ENCODE peak calls at places on chromosome 1, in nine cellular contexts. E, I, K, N, U, J, D, M and Z are unnamed samples.

GRCh38 chr1:202706851-202707250 is 3.4 kb downstream of the SYT2 start:
- DNase-seq in E (no peak), I (no peak), K (no peak), N (no peak), U (no peak), J (no peak), D (no peak), M (no peak), Z (no peak)

GRCh38 chr1:203497378-203497777 is 3.4 kb downstream of the OPTC start:
- DNase-seq in E (no peak), I (no peak), K (no peak), N (no peak), U (no peak), J (no peak), D (no peak), M (no peak), Z (no peak)

GRCh38 chr1:167339405-167339804 is 118.7 kb downstream of the POU2F1 start:
- DNase-seq in E (no peak), I (no peak), K (no peak), N (no peak), U (no peak), J (no peak), D (no peak), M (no peak), Z (no peak)

GRCh38 chr1:89900791-89901708 is 80.2 kb downstream of the LRRC8D start:
- DNase-seq in E (no peak), I (no peak), K (no peak), N (no peak), U (no peak), J (no peak), D (no peak), M (no peak), Z (no peak)

GRCh38 chr1:160425847-160426246 is 25.5 kb downstream of the VANGL2 start:
- DNase-seq in E (no peak), I (no peak), K (no peak), N (no peak), U (no peak), J (no peak), D (no peak), M (no peak), Z (no peak)

GRCh38 chr1:228378453-228379164 is 28.0 kb downstream of the TRIM11 start:
- DNase-seq in E (peak), I (peak), K (no peak), N (peak), U (peak), J (peak), D (peak), M (peak), Z (no peak)

GRCh38 chr1:41578712-41579335 is 94.3 kb upstream of the EDN2 start:
- DNase-seq in E (peak), I (no peak), K (no peak), N (no peak), U (no peak), J (no peak), D (no peak), M (peak), Z (no peak)

GRCh38 chr1:172917972-172918371 is 132.8 kb downstream of the TNFSF18 start:
- DNase-seq in E (peak), I (no peak), K (no peak), N (no peak), U (no peak), J (no peak), D (no peak), M (peak), Z (no peak)

GRCh38 chr1:37347104-37347503 is 127.3 kb upstream of the ZC3H12A start:
- DNase-seq in E (no peak), I (no peak), K (no peak), N (no peak), U (no peak), J (no peak), D (no peak), M (no peak), Z (no peak)

GRCh38 chr1:241306125-241306790 is 50.7 kb downstream of the RGS7 start:
- DNase-seq in E (no peak), I (no peak), K (no peak), N (no peak), U (no peak), J (no peak), D (no peak), M (no peak), Z (no peak)
- TF ChIP-seq CTCF in E (no peak), I (no peak), K (no peak), N (no peak), U (no peak), J (no peak), D (no peak), M (no peak), Z (no peak)

GRCh38 chr1:162093095-162093494 is 23.6 kb downstream of the NOS1AP start:
- DNase-seq in E (no peak), I (no peak), K (no peak), N (no peak), U (no peak), J (no peak), D (no peak), M (no peak), Z (no peak)

GRCh38 chr1:162089748-162090147 is 20.3 kb downstream of the NOS1AP start:
- DNase-seq in E (no peak), I (no peak), K (no peak), N (no peak), U (no peak), J (no peak), D (no peak), M (no peak), Z (no peak)

GRCh38 chr1:162094271-162094670 is 24.8 kb downstream of the NOS1AP start:
- DNase-seq in E (no peak), I (no peak), K (no peak), N (no peak), U (no peak), J (no peak), D (no peak), M (no peak), Z (no peak)

GRCh38 chr1:162090378-162090777 is 20.9 kb downstream of the NOS1AP start:
- DNase-seq in E (no peak), I (no peak), K (no peak), N (no peak), U (no peak), J (no peak), D (no peak), M (no peak), Z (no peak)

DNA sequence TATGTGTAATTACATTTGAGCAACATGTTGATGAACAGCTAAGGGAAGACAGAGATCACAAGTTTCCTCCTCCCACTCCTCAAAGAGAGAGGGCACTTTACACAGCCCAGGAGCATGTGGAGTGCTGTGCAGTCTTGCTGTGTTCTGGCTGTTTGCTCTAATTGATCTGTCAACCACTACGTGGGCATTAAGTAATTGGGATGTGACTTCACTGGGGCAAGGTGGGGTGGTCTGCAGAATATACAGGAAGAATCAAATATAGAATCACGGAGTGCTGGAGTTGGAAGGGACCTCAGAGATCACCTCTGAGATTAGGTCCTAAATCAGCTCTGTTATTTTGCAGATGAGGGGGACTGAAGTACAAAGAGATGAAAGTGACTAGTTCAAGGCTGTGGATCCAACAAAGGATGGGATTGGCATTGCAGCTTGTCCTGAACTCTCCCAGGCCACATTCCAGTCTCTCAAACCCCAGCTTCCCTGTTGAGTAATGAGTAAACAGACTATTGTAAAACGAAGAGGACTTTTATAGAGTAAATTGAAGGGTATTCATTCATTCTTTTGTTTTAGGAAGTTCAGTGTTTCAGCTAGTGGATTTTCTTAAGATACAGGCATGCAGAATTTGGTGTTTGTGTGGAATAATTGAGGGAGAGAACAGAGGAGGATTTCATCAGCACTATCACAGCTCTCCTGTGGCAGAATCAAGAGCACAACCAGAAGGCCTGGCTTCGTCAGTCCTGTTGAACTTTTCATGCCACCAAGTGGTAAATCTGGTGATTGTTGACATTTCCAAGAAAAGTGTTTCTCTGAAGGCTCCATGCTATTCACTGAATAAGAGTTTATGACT is 22.4 kb downstream of the NOS1AP start:
- DNase-seq in E (no peak), I (peak), K (no peak), N (no peak), U (no peak), J (no peak), D (no peak), M (no peak), Z (no peak)
- TF ChIP-seq CTCF in E (no peak), I (no peak), K (no peak), N (no peak), U (no peak), J (no peak), D (no peak), M (no peak), Z (no peak)

GRCh38 chr1:204694145-204694544 is 8.6 kb upstream of the LRRN2 start:
- DNase-seq in E (no peak), I (no peak), K (no peak), N (no peak), U (no peak), J (no peak), D (no peak), M (no peak), Z (no peak)

GRCh38 chr1:204695692-204696091 is 10.2 kb upstream of the LRRN2 start:
- DNase-seq in E (no peak), I (no peak), K (no peak), N (no peak), U (no peak), J (no peak), D (no peak), M (no peak), Z (no peak)

GRCh38 chr1:204692852-204693356 is 7.4 kb upstream of the LRRN2 start:
- DNase-seq in E (no peak), I (no peak), K (no peak), N (no peak), U (no peak), J (no peak), D (no peak), M (peak), Z (no peak)

GRCh38 chr1:204688776-204689175 is 3.2 kb upstream of the LRRN2 start:
- DNase-seq in E (no peak), I (no peak), K (no peak), N (no peak), U (no peak), J (no peak), D (no peak), M (no peak), Z (no peak)

GRCh38 chr1:204692320-204692851 is 6.8 kb upstream of the LRRN2 start:
- DNase-seq in E (no peak), I (no peak), K (no peak), N (no peak), U (no peak), J (no peak), D (no peak), M (peak), Z (no peak)
- TF ChIP-seq CTCF in E (no peak), I (peak), K (peak), N (no peak), U (peak), J (no peak), D (no peak), M (no peak), Z (no peak)

GRCh38 chr1:215581896-215582295 is 14.8 kb downstream of the KCTD3 start:
- DNase-seq in E (no peak), I (no peak), K (no peak), N (no peak), U (no peak), J (no peak), D (no peak), M (no peak), Z (no peak)
- TF ChIP-seq CTCF in E (no peak), I (no peak), K (no peak), N (no peak), U (no peak), J (no peak), D (no peak), M (no peak), Z (no peak)

GRCh38 chr1:102852583-102852982 is 255.7 kb downstream of the COL11A1 start:
- DNase-seq in E (no peak), I (no peak), K (no peak), N (no peak), U (no peak), J (no peak), D (no peak), M (no peak), Z (no peak)
- TF ChIP-seq CTCF in E (no peak), I (no peak), K (no peak), N (no peak), U (no peak), J (no peak), D (no peak), M (no peak), Z (no peak)

GRCh38 chr1:31460027-31460426 is 47.0 kb downstream of the SERINC2 start:
- DNase-seq in E (no peak), I (no peak), K (no peak), N (no peak), U (no peak), J (no peak), D (no peak), M (no peak), Z (no peak)
- TF ChIP-seq CTCF in E (no peak), I (peak), K (no peak), N (peak), U (peak), J (no peak), D (no peak), M (peak), Z (no peak)

DNA sequence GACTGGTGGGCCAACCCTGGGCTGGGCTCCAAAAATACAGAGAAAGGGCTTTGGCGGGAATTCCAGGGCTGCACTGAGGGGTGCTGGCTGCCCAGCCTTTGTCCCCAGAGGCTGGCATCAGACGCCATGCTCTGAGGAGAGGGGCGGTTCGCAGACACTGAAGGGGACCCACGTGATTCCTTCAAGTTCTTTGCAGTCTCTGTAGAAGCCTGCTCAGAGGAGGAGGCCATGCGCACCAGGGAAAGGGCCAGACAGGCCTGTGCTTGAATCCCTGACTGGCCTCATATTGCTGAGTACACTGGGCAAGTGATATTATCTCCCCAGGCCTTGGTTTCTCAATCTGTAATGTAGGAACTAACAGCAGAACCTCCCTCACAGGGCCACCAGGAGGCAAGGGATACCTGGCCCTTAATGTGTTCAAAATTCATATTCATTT is 119.5 kb downstream of the EPHB2 start:
- DNase-seq in E (peak), I (no peak), K (no peak), N (no peak), U (no peak), J (no peak), D (no peak), M (peak), Z (no peak)
- TF ChIP-seq CTCF in E (no peak), I (no peak), K (no peak), N (no peak), U (no peak), J (no peak), D (no peak), M (no peak), Z (no peak)

GRCh38 chr1:75908717-75909152 is 23.5 kb downstream of the ASB17 start:
- DNase-seq in E (peak), I (peak), K (no peak), N (peak), U (peak), J (no peak), D (no peak), M (peak), Z (no peak)
- TF ChIP-seq CTCF in E (peak), I (peak), K (peak), N (peak), U (peak), J (no peak), D (no peak), M (peak), Z (no peak)

DNA sequence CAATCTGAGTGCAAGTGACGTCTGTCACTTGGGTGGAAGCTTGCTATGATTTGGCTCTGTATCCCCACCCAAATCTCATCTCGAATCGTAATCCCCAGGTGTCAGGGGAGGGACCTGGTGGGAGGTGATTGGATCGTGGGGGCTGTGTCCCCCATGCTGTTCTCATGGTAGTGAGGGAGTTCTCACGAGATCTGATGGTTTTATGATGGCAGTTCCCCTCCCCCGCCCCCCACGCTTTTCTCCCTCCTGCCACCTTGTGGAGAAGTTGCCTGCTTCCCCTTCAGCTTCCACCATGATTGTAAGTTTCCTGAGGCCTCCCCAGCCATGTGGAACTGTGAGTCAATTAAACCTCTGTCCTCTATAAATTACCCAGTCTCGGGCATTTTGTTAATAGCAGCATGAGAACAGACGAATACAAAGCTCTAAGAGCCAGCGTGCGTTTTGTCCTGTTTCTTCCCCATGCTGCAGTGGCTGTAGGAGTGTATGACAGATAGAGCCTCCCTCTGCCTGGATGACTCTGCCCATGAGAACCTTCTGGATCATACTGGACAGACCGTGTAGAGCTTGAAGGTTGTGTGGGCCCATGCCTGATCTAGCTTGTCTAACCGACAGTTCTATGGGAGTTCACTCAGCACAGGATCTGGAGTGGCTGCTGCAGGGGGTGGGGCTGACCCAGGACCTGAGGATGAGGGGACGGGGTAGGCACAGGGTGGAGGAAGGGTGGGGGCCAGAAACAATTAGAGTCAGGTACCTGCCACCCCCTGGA is 139.7 kb upstream of the ERRFI1 start:
- DNase-seq in E (no peak), I (no peak), K (no peak), N (no peak), U (no peak), J (no peak), D (no peak), M (no peak), Z (no peak)
- TF ChIP-seq CTCF in E (no peak), I (peak), K (peak), N (no peak), U (no peak), J (no peak), D (no peak), M (no peak), Z (no peak)